ENCODE peak calls at places on chromosome 1, in five cellular contexts. D, W, J, M and A are unnamed samples.

GRCh38 chr1:92949937-92950817 is 11.1 kb downstream of the DIPK1A start:
- DNase-seq in D (no peak), W (peak; percentile 51), J (no peak), M (no peak), A (peak; percentile 45)

GRCh38 chr1:23325393-23325792 is 18.7 kb downstream of the HNRNPR start:
- DNase-seq in M (no peak), D (no peak), J (no peak), W (no peak), A (no peak)

GRCh38 chr1:113982955-113983742 is 3.9 kb downstream of the OLFML3 start:
- DNase-seq in M (no peak), D (peak; percentile 35), W (no peak), J (no peak), A (peak; percentile 91)

GRCh38 chr1:226411619-226412018 is 3.7 kb upstream of the PARP1 start:
- DNase-seq in D (no peak), J (no peak), W (no peak), M (no peak), A (peak; percentile 31)

GRCh38 chr1:232127190-232127589 is 500.6 kb downstream of the DISC1 start:
- DNase-seq in W (peak; percentile 88), J (no peak), D (no peak), M (no peak), A (peak; percentile 69)

GRCh38 chr1:60388092-60388987 is 314.8 kb upstream of the C1orf87 start:
- DNase-seq in M (no peak), W (peak; percentile 69), D (peak; percentile 88), J (no peak), A (no peak)

GRCh38 chr1:96362623-96363022 is 359.0 kb upstream of the PTBP2 start:
- DNase-seq in D (no peak), W (peak; percentile 97), J (no peak), M (no peak), A (peak; percentile 96)

GRCh38 chr1:178940022-178940765 is 69.3 kb upstream of the ANGPTL1 start:
- DNase-seq in J (no peak), W (no peak), M (no peak), D (no peak), A (no peak)

GRCh38 chr1:228180271-228180987 is 14.8 kb downstream of the IBA57 start:
- DNase-seq in J (no peak), D (no peak), M (no peak), W (no peak), A (no peak)

GRCh38 chr1:203551550-203551949 is 57.6 kb downstream of the OPTC start:
- DNase-seq in W (no peak), D (no peak), J (no peak), M (no peak), A (no peak)

GRCh38 chr1:229344139-229344538 is 1.3 kb upstream of the CCSAP start:
- DNase-seq in D (peak; percentile 18), J (no peak), M (no peak), W (no peak), A (no peak)

GRCh38 chr1:241992734-241993133 is 6.2 kb downstream of the MAP1LC3C start:
- DNase-seq in M (no peak), J (no peak), D (no peak), W (peak; percentile 94), A (peak; percentile 55)

GRCh38 chr1:95384570-95384969 is 150.6 kb downstream of the RWDD3 start:
- DNase-seq in W (peak; percentile 65), J (no peak), D (no peak), M (no peak), A (peak; percentile 11)

GRCh38 chr1:59146651-59147358 is 150.1 kb upstream of the FGGY start:
- DNase-seq in W (no peak), M (peak; percentile 5), D (no peak), J (peak; percentile 21), A (peak; percentile 66)

GRCh38 chr1:162994921-162995320 is 74.2 kb upstream of the RGS4 start:
- DNase-seq in M (no peak), D (no peak), J (no peak), W (no peak), A (no peak)

GRCh38 chr1:43522776-43523480 is 7.8 kb upstream of the PTPRF start:
- DNase-seq in W (peak; percentile 94), M (no peak), D (peak; percentile 17), J (no peak), A (peak; percentile 38)

GRCh38 chr1:67250051-67250653 is 57.5 kb upstream of the IL12RB2 start:
- DNase-seq in J (no peak), M (no peak), W (peak; percentile 33), D (peak; percentile 2), A (no peak)

GRCh38 chr1:151952811-151953210 is 40.8 kb downstream of the S100A10 start:
- DNase-seq in J (no peak), D (no peak), M (no peak), W (no peak), A (no peak)

GRCh38 chr1:22612657-22613056 is 23.8 kb upstream of the C1QA start:
- DNase-seq in D (peak; percentile 94), J (no peak), W (no peak), M (no peak), A (no peak)

GRCh38 chr1:54356680-54357147 is 49.5 kb downstream of the SSBP3 start:
- DNase-seq in W (no peak), M (no peak), D (no peak), J (peak; percentile 22), A (no peak)

GRCh38 chr1:60753508-60753907 is 328.9 kb upstream of the NFIA start:
- DNase-seq in D (peak; percentile 88), M (no peak), W (no peak), J (no peak), A (no peak)

GRCh38 chr1:19311503-19311930 is 427 bp downstream of the AKR7A2 start:
- DNase-seq in D (peak; percentile 34), W (peak; percentile 18), J (peak; percentile 17), M (no peak), A (no peak)